ENCODE peak calls at places on chromosomes 16 and 17, in eight cellular contexts. Y is T-helper 1 cell, X is osteocyte, H is EL, B is mucosa of descending colon, C is fibroblast of the conjunctiva, V is GM12865, W is HFFc6. F is an unnamed sample.

GRCh38 chr17:37742762-37743611 is 1.9 kb downstream of the HNF1B start:
- DNase-seq in Y (no peak), V (no peak), B (peak), H (no peak), X (no peak), W (no peak), C (no peak), F (peak)

GRCh38 chr17:18259621-18260331 is 686 bp upstream of the MIEF2 start:
- DNase-seq in B (no peak), Y (no peak), H (peak), V (no peak), W (peak), X (no peak), C (no peak), F (no peak)

GRCh38 chr17:37299257-37299985 is 76.4 kb upstream of the C17orf78 start:
- DNase-seq in V (no peak), Y (no peak), C (no peak), H (no peak), X (no peak), W (no peak), B (no peak), F (no peak)

GRCh38 chr16:3317315-3317999 is 12.2 kb downstream of the ZNF75A start:
- DNase-seq in B (no peak), Y (no peak), X (no peak), H (peak), C (no peak), W (no peak), V (peak), F (no peak)

GRCh38 chr16:951660-952301 is 19.0 kb downstream of the LMF1 start:
- DNase-seq in C (no peak), W (no peak), Y (no peak), X (no peak), B (no peak), V (no peak), H (peak), F (no peak)

GRCh38 chr16:2755158-2755557 is 2.7 kb downstream of the SRRM2 start:
- DNase-seq in Y (no peak), B (no peak), H (no peak), X (no peak), V (no peak), C (no peak), W (no peak), F (no peak)

GRCh38 chr16:9954181-9954580 is 228.0 kb downstream of the GRIN2A start:
- DNase-seq in C (no peak), B (no peak), V (no peak), H (no peak), Y (no peak), X (no peak), W (no peak), F (no peak)

GRCh38 chr17:82914375-82914774 is 74.6 kb upstream of the ZNF750 start:
- DNase-seq in B (peak), Y (no peak), X (no peak), V (peak), C (no peak), H (no peak), W (no peak), F (no peak)

GRCh38 chr17:18005496-18005895 is 32.8 kb downstream of the DRC3 start:
- DNase-seq in Y (no peak), C (no peak), X (no peak), V (no peak), B (no peak), H (no peak), W (no peak), F (no peak)